ENCODE peak calls at places on chromosomes 4 and X, in four cellular contexts. A, B, E and P are unnamed samples.

GRCh38 chr4:125744891-125745364 is 430.2 kb downstream of the FAT4 start:
- DNase-seq in A (no peak), B (no peak), E (no peak), P (no peak)

GRCh38 chr4:25704516-25704915 is 48.9 kb downstream of the SLC34A2 start:
- DNase-seq in A (no peak), B (no peak), E (no peak), P (no peak)

GRCh38 chr4:31125061-31125460 is 404.9 kb downstream of the PCDH7 start:
- DNase-seq in A (no peak), B (no peak), E (no peak), P (no peak)

GRCh38 chrX:134908235-134908834 is 82.5 kb upstream of the SMIM10 start:
- DNase-seq in A (no peak), B (peak), E (no peak), P (peak)

GRCh38 chr4:66235876-66236275 is 565.6 kb upstream of the EPHA5 start:
- DNase-seq in A (no peak), B (no peak), E (no peak), P (no peak)

GRCh38 chr4:26985836-26986235 is 125.2 kb downstream of the STIM2 start:
- DNase-seq in A (no peak), B (no peak), E (no peak), P (no peak)

GRCh38 chrX:109943092-109943739 is 59.7 kb upstream of the TMEM164 start:
- DNase-seq in A (no peak), B (no peak), E (no peak), P (peak)

GRCh38 chr4:93814722-93815121 is 13.8 kb upstream of the ATOH1 start:
- DNase-seq in A (no peak), B (no peak), E (no peak), P (peak)

GRCh38 chr4:27398911-27399310 is 538.3 kb downstream of the STIM2 start:
- DNase-seq in A (no peak), B (no peak), E (no peak), P (no peak)

GRCh38 chrX:47610506-47610905 is 9.2 kb downstream of the SYN1 start:
- DNase-seq in A (no peak), B (no peak), E (no peak), P (no peak)

GRCh38 chr4:123892368-123892961 is 495.9 kb downstream of the SPRY1 start:
- DNase-seq in A (no peak), B (peak), E (no peak), P (no peak)

GRCh38 chr4:185513489-185514181 is 21.7 kb downstream of the PDLIM3 start:
- DNase-seq in A (no peak), B (peak), E (no peak), P (no peak)

GRCh38 chrX:109440475-109440874 is 41.4 kb downstream of the GUCY2F start:
- DNase-seq in A (no peak), B (no peak), E (no peak), P (no peak)

GRCh38 chrX:110280954-110281353 is 36.9 kb downstream of the AMMECR1 start:
- DNase-seq in A (no peak), B (peak), E (no peak), P (no peak)

GRCh38 chr4:100984901-100985300 is 362.4 kb downstream of the PPP3CA start:
- DNase-seq in A (no peak), B (peak), E (no peak), P (no peak)

GRCh38 chr4:25160714-25161598 is 707 bp upstream of the SEPSECS start:
- DNase-seq in A (no peak), B (no peak), E (no peak), P (peak)

GRCh38 chrX:19005909-19006308 is 22.0 kb upstream of the PHKA2 start:
- DNase-seq in A (no peak), B (no peak), E (no peak), P (peak)

GRCh38 chr4:80071643-80072606 is 1.1 kb downstream of the ANTXR2 start:
- DNase-seq in A (peak), B (peak), E (peak), P (peak)

GRCh38 chr4:123390846-123391456 is 5.6 kb upstream of the SPRY1 start:
- DNase-seq in A (no peak), B (peak), E (no peak), P (peak)

GRCh38 chrX:9804444-9804843 is 18.2 kb downstream of the SHROOM2 start:
- DNase-seq in A (no peak), B (no peak), E (no peak), P (no peak)

GRCh38 chrX:51336584-51336983 is 4.0 kb downstream of the NUDT10 start:
- DNase-seq in A (peak), B (peak), E (no peak), P (peak)

GRCh38 chrX:107734646-107735045 is 40.9 kb downstream of the TSC22D3 start:
- DNase-seq in A (no peak), B (no peak), E (no peak), P (no peak)
- H3K56ac ChIP-seq in A (no peak), B (no peak), E (no peak), P (no peak)

GRCh38 chr4:7661066-7661748 is 226.5 kb upstream of the PSAPL1 start:
- DNase-seq in A (no peak), B (no peak), E (no peak), P (no peak)

GRCh38 chr4:7660640-7661039 is 225.9 kb upstream of the PSAPL1 start:
- DNase-seq in A (no peak), B (no peak), E (no peak), P (no peak)

GRCh38 chr4:7660176-7660540 is 225.4 kb upstream of the PSAPL1 start:
- DNase-seq in A (no peak), B (no peak), E (no peak), P (no peak)

GRCh38 chr4:7658297-7659204 is 223.8 kb upstream of the PSAPL1 start:
- DNase-seq in A (no peak), B (peak), E (no peak), P (no peak)

GRCh38 chr4:7659429-7660175 is 224.9 kb upstream of the PSAPL1 start:
- DNase-seq in A (no peak), B (no peak), E (no peak), P (no peak)
- H3K56ac ChIP-seq in A (no peak), B (no peak), E (no peak), P (no peak)

DNA sequence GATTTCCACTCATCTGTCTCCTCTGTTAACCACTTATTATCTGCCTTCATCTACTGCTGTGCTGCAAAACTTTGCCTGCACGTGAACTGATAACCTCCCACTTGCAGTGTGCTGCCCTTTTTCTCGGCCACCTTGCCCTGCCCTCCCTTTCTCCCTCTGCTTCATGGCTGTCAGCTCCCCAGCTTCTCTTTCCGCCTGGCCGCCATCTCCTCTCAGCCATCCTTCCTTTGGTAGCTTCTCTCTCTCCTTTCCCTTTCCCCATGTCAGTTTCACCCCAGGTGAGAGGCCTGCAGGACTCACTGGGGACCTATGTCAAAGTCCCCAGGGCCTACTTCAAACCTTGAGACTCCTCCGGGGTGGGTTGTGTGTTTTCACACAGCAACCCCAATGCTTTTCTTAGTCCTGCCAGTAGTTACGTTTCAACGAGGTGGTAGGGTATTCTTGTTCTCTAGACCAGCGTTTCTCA is 6.6 kb downstream of the MSL3 start:
- DNase-seq in A (no peak), B (no peak), E (no peak), P (no peak)
- H3K56ac ChIP-seq in A (no peak), B (no peak), E (no peak), P (no peak)

DNA sequence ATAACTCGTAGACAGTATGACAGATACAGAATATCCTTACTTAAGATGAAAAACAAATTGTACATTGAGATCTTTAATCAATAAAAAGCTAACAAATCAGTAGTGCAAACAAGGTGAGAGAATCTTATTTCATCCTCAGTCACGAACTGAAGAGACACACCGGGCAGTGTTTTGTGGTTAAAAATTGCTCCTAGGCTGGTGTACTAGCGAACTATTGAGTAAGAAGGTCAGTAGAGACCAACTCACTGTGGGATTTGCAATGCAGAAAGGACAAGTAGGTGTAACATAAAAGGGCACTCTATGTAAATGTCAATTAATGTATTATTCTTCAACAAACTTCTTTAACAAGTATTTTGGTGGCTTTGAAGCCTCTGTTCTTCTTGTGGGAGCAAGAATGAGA is 260.2 kb upstream of the PPARGC1A start:
- DNase-seq in A (no peak), B (no peak), E (no peak), P (no peak)
- H3K56ac ChIP-seq in A (no peak), B (no peak), E (no peak), P (no peak)

GRCh38 chr4:151626228-151626627 is 134.6 kb downstream of the GATB start:
- DNase-seq in A (no peak), B (no peak), E (no peak), P (no peak)
- H3K56ac ChIP-seq in A (no peak), B (no peak), E (no peak), P (no peak)

GRCh38 chrX:11331788-11332187 is 38.6 kb downstream of the AMELX start:
- DNase-seq in A (no peak), B (no peak), E (no peak), P (no peak)

GRCh38 chrX:11336201-11336600 is 43.0 kb downstream of the AMELX start:
- DNase-seq in A (no peak), B (no peak), E (no peak), P (no peak)

GRCh38 chrX:11334165-11334564 is 41.0 kb downstream of the AMELX start:
- DNase-seq in A (no peak), B (peak), E (no peak), P (no peak)

GRCh38 chrX:11341274-11342256 is 48.4 kb downstream of the AMELX start:
- DNase-seq in A (no peak), B (peak), E (no peak), P (peak)

GRCh38 chrX:11337292-11338009 is 44.2 kb downstream of the AMELX start:
- DNase-seq in A (no peak), B (no peak), E (no peak), P (no peak)
- H3K56ac ChIP-seq in A (no peak), B (no peak), E (no peak), P (no peak)

DNA sequence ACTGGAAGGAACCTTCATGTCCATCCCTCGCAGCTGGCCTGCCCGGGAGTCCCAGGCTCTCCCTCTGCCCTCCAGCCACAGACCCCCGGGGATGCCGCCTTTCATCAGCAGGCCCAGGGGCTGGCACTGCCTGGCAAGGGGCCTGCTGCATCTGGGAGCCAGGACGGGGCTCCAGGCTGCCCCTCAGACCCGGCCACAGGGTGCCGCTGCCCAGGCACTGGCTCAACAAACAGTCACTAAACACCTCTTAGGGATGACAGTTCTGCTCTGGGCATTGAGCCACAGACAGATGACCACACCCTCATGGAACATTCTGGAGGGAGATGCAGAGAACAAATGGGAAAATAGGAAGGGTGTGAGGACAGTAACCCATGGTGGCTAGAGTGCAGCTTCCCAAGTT is 109.3 kb downstream of the HMX1 start:
- DNase-seq in A (no peak), B (no peak), E (no peak), P (no peak)
- H3K56ac ChIP-seq in A (no peak), B (no peak), E (no peak), P (no peak)